ENCODE peak calls at places on chromosomes 7 and 10, in seven cellular contexts. E is AG09319, U is IMR-90, C is Panc1, O is natural killer cell, R is cardiac muscle cell, Q is coronary artery. S is an unnamed sample.

GRCh38 chr10:80767940-80768339 is 230.2 kb downstream of the SH2D4B start:
- DNase-seq in E (no peak), U (no peak), C (no peak), O (no peak), R (no peak), Q (no peak), S (no peak)

GRCh38 chr7:21251166-21251806 is 176.6 kb upstream of the SP4 start:
- DNase-seq in E (no peak), U (no peak), C (no peak), O (no peak), R (no peak), Q (no peak), S (no peak)

GRCh38 chr10:21034241-21034640 is 137.1 kb upstream of the NEBL start:
- DNase-seq in E (no peak), U (no peak), C (no peak), O (no peak), R (no peak), Q (no peak), S (no peak)

GRCh38 chr7:107993879-107994278 is 9.1 kb downstream of the LAMB1 start:
- DNase-seq in E (no peak), U (peak), C (no peak), O (no peak), R (no peak), Q (no peak), S (no peak)

GRCh38 chr10:31620236-31621151 is 301.5 kb downstream of the ZEB1 start:
- DNase-seq in E (peak), U (peak), C (no peak), O (no peak), R (peak), Q (peak), S (no peak)

GRCh38 chr10:25907247-25907646 is 26.8 kb upstream of the MYO3A start:
- DNase-seq in E (no peak), U (no peak), C (no peak), O (no peak), R (no peak), Q (no peak), S (no peak)

GRCh38 chr7:144401490-144401889 is 2.0 kb downstream of the NOBOX start:
- DNase-seq in E (no peak), U (no peak), C (no peak), O (no peak), R (no peak), Q (no peak), S (no peak)

GRCh38 chr10:71302874-71303568 is 16.0 kb upstream of the SLC29A3 start:
- DNase-seq in E (peak), U (peak), C (peak), O (no peak), R (peak), Q (no peak), S (no peak)

GRCh38 chr10:113539789-113540188 is 13.1 kb upstream of the HABP2 start:
- DNase-seq in E (no peak), U (peak), C (no peak), O (no peak), R (peak), Q (no peak), S (no peak)

GRCh38 chr7:84372712-84373111 is 178.1 kb upstream of the SEMA3A start:
- DNase-seq in E (no peak), U (peak), C (no peak), O (no peak), R (peak), Q (no peak), S (no peak)

GRCh38 chr7:35249537-35249907 is 4.4 kb downstream of the TBX20 start:
- DNase-seq in E (no peak), U (no peak), C (no peak), O (no peak), R (peak), Q (no peak), S (no peak)

GRCh38 chr7:157738064-157738460 is 401.3 kb downstream of the DNAJB6 start:
- DNase-seq in E (no peak), U (no peak), C (no peak), O (no peak), R (peak), Q (no peak), S (peak)

GRCh38 chr7:91031757-91032156 is 232.5 kb upstream of the FZD1 start:
- DNase-seq in E (no peak), U (no peak), C (no peak), O (no peak), R (no peak), Q (no peak), S (no peak)

GRCh38 chr7:132760873-132761272 is 184.6 kb upstream of the PLXNA4 start:
- DNase-seq in E (no peak), U (no peak), C (no peak), O (no peak), R (no peak), Q (no peak), S (no peak)

GRCh38 chr10:15363031-15363430 is 8.1 kb downstream of the FAM171A1 start:
- DNase-seq in E (no peak), U (peak), C (no peak), O (no peak), R (no peak), Q (no peak), S (no peak)

GRCh38 chr10:30041394-30042105 is 17.8 kb downstream of the JCAD start:
- DNase-seq in E (no peak), U (no peak), C (no peak), O (no peak), R (peak), Q (no peak), S (no peak)

GRCh38 chr7:35797311-35797710 is 3.5 kb upstream of the SEPTIN7 start:
- DNase-seq in E (no peak), U (no peak), C (no peak), O (no peak), R (no peak), Q (no peak), S (no peak)

GRCh38 chr7:63925626-63926460 is 72.8 kb upstream of the ZNF722 start:
- DNase-seq in E (no peak), U (no peak), C (peak), O (peak), R (peak), Q (peak), S (no peak)

GRCh38 chr7:101941481-101942383 is 124.3 kb downstream of the CUX1 start:
- DNase-seq in E (no peak), U (peak), C (peak), O (no peak), R (peak), Q (no peak), S (no peak)
- TF ChIP-seq CTCF in E (no peak), U (no peak), C (no peak), O (no peak), R (no peak), Q (no peak), S (no peak)

GRCh38 chr10:118835682-118836326 is 81.0 kb upstream of the CACUL1 start:
- DNase-seq in E (no peak), U (no peak), C (no peak), O (no peak), R (no peak), Q (no peak), S (no peak)
- TF ChIP-seq CTCF in E (no peak), U (no peak), C (no peak), O (no peak), R (no peak), Q (no peak), S (no peak)

DNA sequence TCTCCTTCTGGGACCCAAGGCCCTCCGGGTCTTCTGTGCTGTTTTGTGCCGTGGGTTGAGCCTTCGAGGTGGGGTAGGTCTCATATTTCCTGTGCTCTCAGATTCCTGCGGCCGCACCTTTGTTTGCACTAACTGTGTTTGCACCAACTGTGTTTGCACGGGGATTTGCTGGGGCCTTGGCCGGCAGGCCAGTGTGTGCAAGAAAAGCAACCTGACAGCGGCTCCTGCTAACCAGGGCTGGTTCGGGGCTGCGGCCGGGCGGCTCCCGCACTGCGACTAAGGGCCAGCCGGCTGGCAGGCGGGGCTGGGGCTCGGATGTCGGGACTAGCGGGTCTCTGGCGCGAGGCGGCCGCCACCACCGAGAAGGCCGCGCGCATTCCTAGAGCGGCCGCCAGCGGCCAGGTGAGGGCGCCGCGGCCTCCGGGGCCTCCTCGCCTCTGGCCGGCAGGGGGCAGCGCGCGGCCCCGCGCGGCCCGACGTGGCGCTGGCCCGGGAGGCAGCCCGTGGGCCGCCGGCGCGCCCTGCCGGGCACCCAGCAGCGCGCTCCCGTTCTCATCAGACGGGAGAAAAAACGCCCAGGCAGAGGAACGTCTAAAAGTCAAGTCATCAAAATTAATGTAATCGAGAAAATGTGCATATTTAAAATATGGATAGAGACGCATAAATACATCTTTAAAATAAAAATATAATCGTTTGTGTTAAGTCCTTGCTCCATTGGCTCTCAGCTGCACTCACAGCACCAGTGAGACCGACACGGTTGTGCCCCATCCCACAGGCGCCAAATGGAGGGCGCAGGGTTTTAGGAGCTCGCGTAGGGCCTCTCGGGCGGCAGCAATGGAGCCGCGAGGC is 38.6 kb downstream of the ZNF777 start:
- DNase-seq in E (peak), U (peak), C (peak), O (peak), R (peak), Q (no peak), S (peak)
- TF ChIP-seq CTCF in E (peak), U (peak), C (peak), O (peak), R (peak), Q (no peak), S (peak)

GRCh38 chr7:99947608-99948007 is 18.2 kb upstream of the GJC3 start:
- DNase-seq in E (no peak), U (no peak), C (no peak), O (no peak), R (no peak), Q (no peak), S (no peak)

GRCh38 chr7:99955247-99955646 is 20.6 kb downstream of the AZGP1 start:
- DNase-seq in E (no peak), U (no peak), C (no peak), O (no peak), R (no peak), Q (no peak), S (no peak)

GRCh38 chr7:99953649-99954048 is 22.2 kb downstream of the AZGP1 start:
- DNase-seq in E (peak), U (peak), C (no peak), O (no peak), R (peak), Q (no peak), S (no peak)

GRCh38 chr7:99944508-99945070 is 15.2 kb upstream of the GJC3 start:
- DNase-seq in E (no peak), U (no peak), C (no peak), O (no peak), R (no peak), Q (no peak), S (no peak)

GRCh38 chr7:99949645-99950228 is 20.3 kb upstream of the GJC3 start:
- DNase-seq in E (no peak), U (peak), C (no peak), O (no peak), R (peak), Q (no peak), S (no peak)
- TF ChIP-seq CTCF in E (peak), U (peak), C (peak), O (no peak), R (peak), Q (no peak), S (no peak)

GRCh38 chr7:16604054-16604453 is 41.5 kb downstream of the ANKMY2 start:
- DNase-seq in E (no peak), U (no peak), C (no peak), O (no peak), R (peak), Q (no peak), S (no peak)
- TF ChIP-seq CTCF in E (peak), U (peak), C (peak), O (no peak), R (no peak), Q (no peak), S (no peak)

GRCh38 chr7:146175716-146176115 is 59.1 kb downstream of the CNTNAP2 start:
- DNase-seq in E (no peak), U (no peak), C (no peak), O (no peak), R (peak), Q (no peak), S (no peak)
- TF ChIP-seq CTCF in E (no peak), U (no peak), C (no peak), O (no peak), R (peak), Q (no peak), S (peak)

GRCh38 chr10:91208645-91209044 is 11.8 kb upstream of the PCGF5 start:
- DNase-seq in E (no peak), U (no peak), C (no peak), O (no peak), R (no peak), Q (no peak), S (no peak)
- TF ChIP-seq CTCF in E (no peak), U (no peak), C (no peak), O (no peak), R (no peak), Q (no peak), S (no peak)

DNA sequence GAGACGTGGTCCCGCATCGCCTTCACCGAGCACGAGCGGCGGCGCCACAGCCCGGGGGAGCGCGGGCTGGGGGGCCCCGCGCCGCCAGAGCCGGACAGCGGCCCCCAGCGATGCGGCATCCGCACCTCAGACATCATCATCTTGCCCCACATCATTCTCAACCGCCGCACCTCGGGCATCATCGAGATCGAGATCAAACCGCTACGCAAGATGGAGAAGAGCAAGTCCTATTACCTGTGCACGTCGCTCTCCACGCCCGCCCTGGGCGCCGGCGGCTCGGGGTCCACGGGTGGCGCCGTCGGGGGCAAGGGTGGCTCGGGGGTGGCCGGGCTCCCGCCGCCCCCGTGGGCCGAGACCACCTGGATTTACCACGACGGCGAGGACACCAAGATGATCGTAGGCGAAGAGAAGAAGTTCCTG is 733 bp downstream of the CNNM2 start:
- DNase-seq in E (no peak), U (no peak), C (no peak), O (peak), R (no peak), Q (no peak), S (no peak)
- TF ChIP-seq CTCF in E (no peak), U (no peak), C (peak), O (no peak), R (no peak), Q (no peak), S (no peak)

DNA sequence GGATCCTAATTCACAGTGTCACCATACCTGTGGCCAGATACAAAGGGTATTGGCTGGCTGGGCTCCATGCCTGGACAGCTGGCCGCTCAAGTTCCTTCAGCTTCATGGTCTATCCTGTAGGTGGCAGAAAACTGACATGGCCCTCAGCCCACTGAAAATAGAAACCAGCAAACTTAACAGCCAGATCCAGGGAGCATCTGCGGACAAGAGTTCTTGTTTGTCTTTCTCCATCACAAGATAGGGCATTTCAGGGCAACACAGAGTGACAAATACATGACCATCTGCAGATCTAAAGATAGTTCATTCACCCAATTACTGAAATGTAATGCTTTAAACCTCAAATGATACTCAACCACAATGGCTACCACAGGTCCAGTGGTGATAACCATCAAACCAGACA is 2.8 kb downstream of the SEC31B start:
- DNase-seq in E (no peak), U (no peak), C (no peak), O (no peak), R (no peak), Q (no peak), S (no peak)
- TF ChIP-seq CTCF in E (no peak), U (peak), C (peak), O (no peak), R (peak), Q (no peak), S (peak)

S was measured in progenitor cell of endocrine pancreas.